ENCODE peak calls at places on chromosomes 16 and 17, in ten cellular contexts. One of them, this sample, is unnamed.
A peak's percentile ranks its signal among the peaks of the same experiment; 100 is the strongest.

GRCh38 chr16:26137956-26138355 is 446.2 kb downstream of the HS3ST4 start:
- DNase-seq in keratinocyte: no peak
- DNase-seq in mucosa of descending colon: no peak
- DNase-seq in suprapubic skin: no peak
- DNase-seq in A673: no peak
- DNase-seq in vagina: no peak
- DNase-seq in right cardiac atrium: no peak
- DNase-seq in PC-3: no peak
- DNase-seq in CD8-positive, alpha-beta T cell: no peak
- DNase-seq in HAP-1: no peak
- DNase-seq in this sample: no peak

GRCh38 chr17:79812969-79813825 is 16.3 kb upstream of the CBX8 start:
- DNase-seq in keratinocyte: no peak
- DNase-seq in mucosa of descending colon: peak; percentile 52
- DNase-seq in suprapubic skin: no peak
- DNase-seq in A673: peak; percentile 70
- DNase-seq in vagina: no peak
- DNase-seq in right cardiac atrium: peak; percentile 73
- DNase-seq in PC-3: no peak
- DNase-seq in CD8-positive, alpha-beta T cell: no peak
- DNase-seq in HAP-1: peak; percentile 64
- DNase-seq in this sample: peak; percentile 69

GRCh38 chr16:22633794-22634193 is 123.1 kb downstream of the NPIPB5 start:
- DNase-seq in keratinocyte: no peak
- DNase-seq in mucosa of descending colon: no peak
- DNase-seq in suprapubic skin: no peak
- DNase-seq in A673: no peak
- DNase-seq in vagina: peak; percentile 29
- DNase-seq in right cardiac atrium: no peak
- DNase-seq in PC-3: no peak
- DNase-seq in CD8-positive, alpha-beta T cell: no peak
- DNase-seq in HAP-1: no peak
- DNase-seq in this sample: no peak

GRCh38 chr16:47197536-47198179 is 53.9 kb upstream of the NETO2 start:
- DNase-seq in keratinocyte: no peak
- DNase-seq in mucosa of descending colon: no peak
- DNase-seq in suprapubic skin: no peak
- DNase-seq in A673: no peak
- DNase-seq in vagina: no peak
- DNase-seq in right cardiac atrium: peak; percentile 71
- DNase-seq in PC-3: no peak
- DNase-seq in CD8-positive, alpha-beta T cell: no peak
- DNase-seq in HAP-1: no peak
- DNase-seq in this sample: no peak

GRCh38 chr17:77356109-77356689 is 215.4 kb downstream of the SEC14L1 start:
- DNase-seq in keratinocyte: no peak
- DNase-seq in mucosa of descending colon: no peak
- DNase-seq in suprapubic skin: peak; percentile 79
- DNase-seq in A673: no peak
- DNase-seq in vagina: peak; percentile 87
- DNase-seq in right cardiac atrium: no peak
- DNase-seq in PC-3: peak; percentile 24
- DNase-seq in CD8-positive, alpha-beta T cell: no peak
- DNase-seq in HAP-1: no peak
- DNase-seq in this sample: no peak

GRCh38 chr16:47970291-47970931 is 185.4 kb downstream of the ABCC12 start:
- DNase-seq in keratinocyte: no peak
- DNase-seq in mucosa of descending colon: no peak
- DNase-seq in suprapubic skin: no peak
- DNase-seq in A673: peak; percentile 57
- DNase-seq in vagina: peak; percentile 27
- DNase-seq in right cardiac atrium: no peak
- DNase-seq in PC-3: peak; percentile 65
- DNase-seq in CD8-positive, alpha-beta T cell: no peak
- DNase-seq in HAP-1: peak; percentile 36
- DNase-seq in this sample: peak; percentile 22

GRCh38 chr17:72372185-72372584 is 251.4 kb downstream of the SOX9 start:
- DNase-seq in keratinocyte: no peak
- DNase-seq in mucosa of descending colon: no peak
- DNase-seq in suprapubic skin: no peak
- DNase-seq in A673: no peak
- DNase-seq in vagina: no peak
- DNase-seq in right cardiac atrium: no peak
- DNase-seq in PC-3: no peak
- DNase-seq in CD8-positive, alpha-beta T cell: no peak
- DNase-seq in HAP-1: no peak
- DNase-seq in this sample: no peak

GRCh38 chr17:49910094-49910857 is 58.7 kb upstream of the DLX4 start:
- DNase-seq in keratinocyte: no peak
- DNase-seq in mucosa of descending colon: no peak
- DNase-seq in suprapubic skin: no peak
- DNase-seq in A673: no peak
- DNase-seq in vagina: no peak
- DNase-seq in right cardiac atrium: no peak
- DNase-seq in PC-3: peak; percentile 79
- DNase-seq in CD8-positive, alpha-beta T cell: no peak
- DNase-seq in HAP-1: no peak
- DNase-seq in this sample: no peak

GRCh38 chr17:28763804-28764266 is 20.0 kb downstream of the TRAF4 start:
- DNase-seq in keratinocyte: no peak
- DNase-seq in mucosa of descending colon: no peak
- DNase-seq in suprapubic skin: no peak
- DNase-seq in A673: peak; percentile 89
- DNase-seq in vagina: no peak
- DNase-seq in right cardiac atrium: peak; percentile 74
- DNase-seq in PC-3: peak; percentile 85
- DNase-seq in CD8-positive, alpha-beta T cell: peak; percentile 84
- DNase-seq in HAP-1: peak; percentile 86
- DNase-seq in this sample: peak; percentile 84

DNA sequence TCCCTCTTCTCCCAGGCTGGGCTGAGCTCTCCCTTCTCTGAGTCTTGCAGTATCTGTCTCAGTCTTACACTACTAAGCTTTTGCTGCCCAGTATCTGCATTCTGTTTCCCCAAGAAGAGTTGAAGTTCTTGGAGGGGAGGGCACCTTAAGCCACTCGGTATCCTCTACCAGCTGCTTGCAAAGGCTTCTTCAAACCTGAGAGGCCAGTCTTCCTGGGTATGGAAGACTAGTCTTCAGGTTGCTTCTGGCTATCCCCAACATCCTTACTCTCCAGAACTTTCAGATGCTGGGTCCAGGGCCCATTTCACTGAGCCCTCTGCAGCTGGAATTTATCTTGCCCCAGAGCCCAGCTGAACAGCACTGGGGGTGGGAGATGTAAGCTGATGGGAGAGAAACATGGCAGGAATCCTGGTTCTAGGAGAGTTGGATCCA is 20.1 kb downstream of the GP2 start:
- DNase-seq in keratinocyte: no peak
- DNase-seq in mucosa of descending colon: no peak
- DNase-seq in suprapubic skin: no peak
- DNase-seq in A673: no peak
- DNase-seq in vagina: no peak
- DNase-seq in right cardiac atrium: no peak
- DNase-seq in PC-3: no peak
- DNase-seq in CD8-positive, alpha-beta T cell: no peak
- DNase-seq in HAP-1: no peak
- DNase-seq in this sample: no peak
- H3K4me1 ChIP-seq in keratinocyte: no peaks in the 10 kb centered on the region
- H3K4me1 ChIP-seq in mucosa of descending colon: no peaks in the 10 kb centered on the region
- H3K4me1 ChIP-seq in suprapubic skin: no peaks in the 10 kb centered on the region
- H3K4me1 ChIP-seq in A673: no peaks in the 10 kb centered on the region
- H3K4me1 ChIP-seq in vagina: no peaks in the 10 kb centered on the region
- H3K4me1 ChIP-seq in right cardiac atrium: no peaks in the 10 kb centered on the region
- H3K4me1 ChIP-seq in PC-3: no peaks in the 10 kb centered on the region
- H3K4me1 ChIP-seq in CD8-positive, alpha-beta T cell: no peaks in the 10 kb centered on the region
- H3K4me1 ChIP-seq in HAP-1: no peaks in the 10 kb centered on the region
- H3K4me1 ChIP-seq in this sample: no peaks in the 10 kb centered on the region

GRCh38 chr16:88731699-88732098 is 25.4 kb downstream of the CTU2 start:
- DNase-seq in keratinocyte: no peak
- DNase-seq in mucosa of descending colon: no peak
- DNase-seq in suprapubic skin: no peak
- DNase-seq in A673: no peak
- DNase-seq in vagina: no peak
- DNase-seq in right cardiac atrium: no peak
- DNase-seq in PC-3: no peak
- DNase-seq in CD8-positive, alpha-beta T cell: no peak
- DNase-seq in HAP-1: no peak
- DNase-seq in this sample: no peak

GRCh38 chr16:88732961-88733294 is 26.6 kb downstream of the CTU2 start:
- DNase-seq in keratinocyte: no peak
- DNase-seq in mucosa of descending colon: no peak
- DNase-seq in suprapubic skin: no peak
- DNase-seq in A673: no peak
- DNase-seq in vagina: no peak
- DNase-seq in right cardiac atrium: no peak
- DNase-seq in PC-3: no peak
- DNase-seq in CD8-positive, alpha-beta T cell: no peak
- DNase-seq in HAP-1: no peak
- DNase-seq in this sample: no peak

GRCh38 chr16:88730632-88731607 is 24.6 kb downstream of the CTU2 start:
- DNase-seq in keratinocyte: no peak
- DNase-seq in mucosa of descending colon: no peak
- DNase-seq in suprapubic skin: no peak
- DNase-seq in A673: no peak
- DNase-seq in vagina: no peak
- DNase-seq in right cardiac atrium: no peak
- DNase-seq in PC-3: no peak
- DNase-seq in CD8-positive, alpha-beta T cell: no peak
- DNase-seq in HAP-1: no peak
- DNase-seq in this sample: peak; percentile 88

GRCh38 chr16:88733630-88734360 is 27.5 kb downstream of the CTU2 start:
- DNase-seq in keratinocyte: no peak
- DNase-seq in mucosa of descending colon: no peak
- DNase-seq in suprapubic skin: no peak
- DNase-seq in A673: no peak
- DNase-seq in vagina: no peak
- DNase-seq in right cardiac atrium: no peak
- DNase-seq in PC-3: no peak
- DNase-seq in CD8-positive, alpha-beta T cell: no peak
- DNase-seq in HAP-1: no peak
- DNase-seq in this sample: no peak

DNA sequence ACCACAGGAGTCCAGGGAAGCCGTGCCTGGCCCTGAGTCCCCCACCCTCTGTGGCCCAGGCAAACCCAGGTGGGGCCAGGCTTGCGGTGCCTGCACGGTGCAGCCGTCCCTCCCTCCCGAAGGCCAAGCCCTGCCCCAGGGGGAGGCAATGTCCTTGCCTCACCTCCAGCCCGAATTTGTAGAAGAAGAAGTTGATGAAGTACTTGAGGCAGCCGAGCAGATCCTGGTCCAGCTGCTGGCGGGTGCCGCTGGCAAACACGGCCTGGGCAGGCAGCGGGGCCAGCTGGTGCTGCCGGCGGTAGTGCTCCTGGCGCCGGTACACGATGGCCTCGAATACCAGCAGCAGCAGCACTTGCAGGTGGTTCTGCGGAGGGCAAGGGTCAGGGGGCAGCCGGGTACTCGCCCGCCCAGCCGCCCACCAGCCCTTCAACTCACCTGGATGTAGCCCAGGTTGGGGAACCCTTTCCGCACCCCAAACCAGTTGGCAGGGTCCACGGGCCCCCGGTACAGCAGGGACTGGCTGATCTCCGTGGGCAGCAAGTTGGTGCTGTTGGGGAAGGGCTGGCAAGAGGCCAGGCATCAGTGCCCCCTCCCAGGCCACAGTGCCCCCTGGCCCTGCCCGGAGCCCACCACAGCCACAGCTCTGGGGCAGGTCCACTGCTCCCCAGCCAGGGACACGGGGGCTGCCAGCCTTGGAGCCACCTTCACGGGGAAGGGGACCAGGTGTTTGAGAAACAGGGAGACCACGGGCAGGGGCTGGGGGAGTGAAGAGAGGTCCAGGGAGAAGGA is 26.1 kb downstream of the CTU2 start:
- DNase-seq in keratinocyte: no peak
- DNase-seq in mucosa of descending colon: no peak
- DNase-seq in suprapubic skin: no peak
- DNase-seq in A673: no peak
- DNase-seq in vagina: no peak
- DNase-seq in right cardiac atrium: no peak
- DNase-seq in PC-3: no peak
- DNase-seq in CD8-positive, alpha-beta T cell: no peak
- DNase-seq in HAP-1: no peak
- DNase-seq in this sample: no peak
- H3K4me3 ChIP-seq in keratinocyte: no peak overlapping the region
- H3K4me3 ChIP-seq in mucosa of descending colon: no peak overlapping the region
- H3K4me3 ChIP-seq in suprapubic skin: no peak overlapping the region
- H3K4me3 ChIP-seq in A673: no peak overlapping the region
- H3K4me3 ChIP-seq in vagina: no peak overlapping the region
- H3K4me3 ChIP-seq in right cardiac atrium: no peak overlapping the region
- H3K4me3 ChIP-seq in PC-3: no peak overlapping the region
- H3K4me3 ChIP-seq in CD8-positive, alpha-beta T cell: no peak overlapping the region
- H3K4me3 ChIP-seq in HAP-1: no peak overlapping the region
- H3K4me3 ChIP-seq in this sample: no peak overlapping the region

DNA sequence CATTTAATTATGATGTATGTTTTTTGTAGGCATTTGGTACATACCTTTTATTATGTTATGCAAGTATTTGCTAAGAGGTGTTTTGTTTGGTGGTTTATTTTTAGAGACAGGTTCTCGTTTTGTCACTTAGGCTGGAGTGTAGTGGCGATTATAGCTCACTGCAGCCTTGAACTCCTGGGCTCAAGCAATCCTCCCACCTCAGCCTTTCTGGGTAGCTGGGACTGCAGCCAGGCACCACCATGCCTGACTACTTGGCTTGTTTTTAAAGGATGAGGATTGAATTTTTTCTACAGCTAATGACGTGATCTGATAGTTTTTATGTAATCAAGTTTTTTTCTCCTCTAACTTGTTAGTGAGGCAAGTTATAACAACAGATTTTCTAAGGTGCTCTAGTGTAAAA is 199.6 kb downstream of the SPECC1 start:
- DNase-seq in keratinocyte: no peak
- DNase-seq in mucosa of descending colon: no peak
- DNase-seq in suprapubic skin: no peak
- DNase-seq in A673: no peak
- DNase-seq in vagina: no peak
- DNase-seq in right cardiac atrium: no peak
- DNase-seq in PC-3: no peak
- DNase-seq in CD8-positive, alpha-beta T cell: no peak
- DNase-seq in HAP-1: no peak
- DNase-seq in this sample: no peak
- H3K4me1 ChIP-seq in keratinocyte: peaks cover 31% of the 10 kb centered on the region
- H3K4me1 ChIP-seq in mucosa of descending colon: peaks cover 6% of the 10 kb centered on the region
- H3K4me1 ChIP-seq in suprapubic skin: peaks cover 22% of the 10 kb centered on the region
- H3K4me1 ChIP-seq in A673: no peaks in the 10 kb centered on the region
- H3K4me1 ChIP-seq in vagina: peaks cover 14% of the 10 kb centered on the region
- H3K4me1 ChIP-seq in right cardiac atrium: no peaks in the 10 kb centered on the region
- H3K4me1 ChIP-seq in PC-3: peaks cover 30% of the 10 kb centered on the region
- H3K4me1 ChIP-seq in CD8-positive, alpha-beta T cell: peaks cover 6% of the 10 kb centered on the region
- H3K4me1 ChIP-seq in HAP-1: peaks cover 10% of the 10 kb centered on the region
- H3K4me1 ChIP-seq in this sample: no peaks in the 10 kb centered on the region

GRCh38 chr17:64390066-64390465 is 594 bp downstream of the PECAM1 start:
- DNase-seq in keratinocyte: no peak
- DNase-seq in mucosa of descending colon: no peak
- DNase-seq in suprapubic skin: no peak
- DNase-seq in A673: no peak
- DNase-seq in vagina: no peak
- DNase-seq in right cardiac atrium: no peak
- DNase-seq in PC-3: no peak
- DNase-seq in CD8-positive, alpha-beta T cell: no peak
- DNase-seq in HAP-1: no peak
- DNase-seq in this sample: no peak
- H3K4me3 ChIP-seq in keratinocyte: no peak overlapping the region
- H3K4me3 ChIP-seq in mucosa of descending colon: no peak overlapping the region
- H3K4me3 ChIP-seq in suprapubic skin: peak overlapping the region; percentile 16
- H3K4me3 ChIP-seq in A673: no peak overlapping the region
- H3K4me3 ChIP-seq in vagina: peak overlapping the region; percentile 40
- H3K4me3 ChIP-seq in right cardiac atrium: peak overlapping the region; percentile 71
- H3K4me3 ChIP-seq in PC-3: no peak overlapping the region
- H3K4me3 ChIP-seq in CD8-positive, alpha-beta T cell: peak overlapping the region; percentile 51
- H3K4me3 ChIP-seq in HAP-1: no peak overlapping the region
- H3K4me3 ChIP-seq in this sample: no peak overlapping the region

This sample was measured in SJCRH30.